ENCODE peak calls at places on chromosomes 7 and 10, in six cellular contexts. P is lower lobe of right lung, V is B cell, U is A549, K is astrocyte, O is foreskin keratinocyte. C is an unnamed sample.

GRCh38 chr7:128801008-128801407 is 9.2 kb downstream of the CCDC136 start:
- DNase-seq in U (no peak), K (no peak), O (no peak), V (no peak), P (no peak), C (no peak)

GRCh38 chr10:113947138-113948011 is 92.9 kb downstream of the NHLRC2 start:
- DNase-seq in V (no peak), K (peak), P (no peak), U (no peak), O (no peak), C (no peak)

GRCh38 chr10:92005978-92006377 is 82.4 kb downstream of the BTAF1 start:
- DNase-seq in O (no peak), P (no peak), K (no peak), U (no peak), V (no peak), C (no peak)

GRCh38 chr7:2431260-2431867 is 28.0 kb downstream of the CHST12 start:
- DNase-seq in K (no peak), U (peak), V (peak), O (no peak), P (no peak), C (no peak)

GRCh38 chr7:137717811-137718271 is 128.9 kb downstream of the DGKI start:
- DNase-seq in O (no peak), V (no peak), K (peak), P (no peak), U (no peak), C (no peak)

GRCh38 chr10:6070647-6071046 is 8.5 kb upstream of the IL2RA start:
- DNase-seq in K (peak), V (no peak), U (no peak), P (no peak), O (no peak), C (no peak)

GRCh38 chr7:64463636-64464375 is 99.1 kb downstream of the ZNF680 start:
- DNase-seq in O (peak), U (no peak), K (peak), P (peak), V (peak), C (no peak)

GRCh38 chr10:19014034-19014433 is 34.6 kb upstream of the MALRD1 start:
- DNase-seq in V (no peak), O (peak), U (no peak), K (peak), P (no peak), C (no peak)

GRCh38 chr10:124504711-124505110 is 43.1 kb downstream of the LHPP start:
- DNase-seq in K (no peak), P (no peak), V (no peak), O (no peak), U (no peak), C (no peak)

GRCh38 chr7:157493017-157493416 is 156.2 kb downstream of the DNAJB6 start:
- DNase-seq in K (no peak), P (no peak), V (no peak), U (no peak), O (no peak), C (no peak)

GRCh38 chr7:36265720-36266119 is 112.7 kb downstream of the EEPD1 start:
- DNase-seq in K (no peak), O (no peak), P (no peak), V (no peak), U (no peak), C (no peak)

GRCh38 chr10:35752469-35753450 is 110.7 kb upstream of the FZD8 start:
- DNase-seq in K (no peak), U (no peak), O (no peak), V (no peak), P (no peak), C (no peak)

GRCh38 chr10:9294865-9295264 is 1240.4 kb downstream of the GATA3 start:
- DNase-seq in P (no peak), U (no peak), K (no peak), O (no peak), V (no peak), C (no peak)

GRCh38 chr7:66790219-66790618 is 49.7 kb downstream of the RABGEF1 start:
- DNase-seq in O (no peak), U (no peak), V (no peak), P (no peak), K (no peak), C (no peak)

GRCh38 chr10:121096617-121097431 is 245.7 kb downstream of the WDR11 start:
- DNase-seq in V (no peak), O (peak), K (peak), P (no peak), U (no peak), C (no peak)

GRCh38 chr10:131158695-131159094 is 152.8 kb downstream of the TCERG1L start:
- DNase-seq in U (no peak), O (no peak), P (no peak), K (no peak), V (no peak), C (no peak)

GRCh38 chr7:154927624-154928125 is 75.2 kb downstream of the PAXIP1 start:
- DNase-seq in O (peak), P (no peak), U (peak), V (peak), K (peak), C (no peak)

GRCh38 chr10:8052344-8052969 is 2.0 kb upstream of the GATA3 start:
- DNase-seq in K (no peak), O (no peak), V (no peak), U (no peak), P (no peak), C (no peak)

GRCh38 chr7:116525298-116525912 is 569 bp downstream of the CAV1 start:
- DNase-seq in U (no peak), P (peak), V (peak), O (no peak), K (no peak), C (peak)

GRCh38 chr10:73039635-73040034 is 57.0 kb downstream of the P4HA1 start:
- DNase-seq in P (no peak), U (no peak), K (peak), O (no peak), V (no peak), C (no peak)

GRCh38 chr7:97025983-97026704 is 1.5 kb upstream of the DLX5 start:
- DNase-seq in P (no peak), O (no peak), V (no peak), K (peak), U (no peak), C (no peak)

GRCh38 chr7:137931823-137932222 is 70.1 kb downstream of the CREB3L2 start:
- DNase-seq in K (no peak), U (no peak), O (no peak), V (no peak), P (no peak), C (no peak)

GRCh38 chr10:63525021-63525420 is 3.8 kb downstream of the REEP3 start:
- DNase-seq in U (no peak), V (no peak), O (no peak), K (no peak), P (no peak), C (no peak)

GRCh38 chr7:148575640-148576411 is 14.7 kb upstream of the C7orf33 start:
- DNase-seq in K (peak), U (peak), P (peak), O (peak), V (peak), C (no peak)

GRCh38 chr10:33117816-33118215 is 159.8 kb upstream of the ITGB1 start:
- DNase-seq in P (peak), V (no peak), O (no peak), K (no peak), U (no peak), C (no peak)

GRCh38 chr7:25716421-25716820 is 435.6 kb upstream of the NFE2L3 start:
- DNase-seq in P (no peak), U (no peak), V (no peak), O (peak), K (peak), C (no peak)

GRCh38 chr10:126387041-126387908 is 1.0 kb downstream of the ADAM12 start:
- DNase-seq in O (peak), V (peak), K (peak), U (peak), P (peak), C (peak)

GRCh38 chr10:2392145-2392812 is 655.0 kb upstream of the ADARB2 start:
- DNase-seq in P (no peak), K (peak), V (no peak), U (no peak), O (no peak), C (no peak)

GRCh38 chr7:21791046-21791445 is 154.7 kb downstream of the CDCA7L start:
- DNase-seq in O (no peak), V (no peak), K (no peak), U (no peak), P (no peak), C (no peak)